ENCODE peak calls at places on chromosomes 1 and 21, in seven cellular contexts. K is neuronal stem cell; I is Caco-2; G is psoas muscle; S is K562; Q is CD8-positive, alpha-beta T cell; L is uterus. T is an unnamed sample.

GRCh38 chr1:20440785-20441200 is 45.2 kb downstream of the CAMK2N1 start:
- DNase-seq in K (peak; percentile 46), I (peak; percentile 65), G (peak; percentile 38), S (peak; percentile 72), Q (peak; percentile 5), L (peak; percentile 42), T (peak; percentile 47)

GRCh38 chr1:63835075-63835633 is 61.3 kb downstream of the ROR1 start:
- DNase-seq in K (no peak), I (no peak), G (no peak), S (no peak), Q (no peak), L (no peak), T (no peak)

GRCh38 chr1:111563619-111564018 is 56.0 kb upstream of the RAP1A start:
- DNase-seq in K (no peak), I (no peak), G (no peak), S (peak; percentile 21), Q (no peak), L (peak; percentile 34), T (no peak)

GRCh38 chr21:35475006-35475405 is 425.9 kb upstream of the RUNX1 start:
- DNase-seq in K (no peak), I (no peak), G (no peak), S (no peak), Q (no peak), L (no peak), T (no peak)

GRCh38 chr1:41626146-41626545 is 141.7 kb upstream of the EDN2 start:
- DNase-seq in K (no peak), I (no peak), G (no peak), S (no peak), Q (no peak), L (no peak), T (no peak)

GRCh38 chr1:67937010-67937409 is 103.7 kb upstream of the GNG12 start:
- DNase-seq in K (no peak), I (no peak), G (no peak), S (no peak), Q (no peak), L (no peak), T (no peak)

GRCh38 chr1:201999625-202000238 is 10.7 kb upstream of the ELF3 start:
- DNase-seq in K (no peak), I (peak; percentile 63), G (no peak), S (peak; percentile 81), Q (no peak), L (no peak), T (peak; percentile 80)

GRCh38 chr1:53128401-53128800 is 14.0 kb downstream of the SLC1A7 start:
- DNase-seq in K (no peak), I (no peak), G (no peak), S (no peak), Q (no peak), L (no peak), T (no peak)

GRCh38 chr1:25997759-25998074 is at the start of gene PAFAH2:
- DNase-seq in K (no peak), I (no peak), G (peak; percentile 46), S (no peak), Q (no peak), L (no peak), T (peak; percentile 35)

GRCh38 chr1:153390938-153391710 is at the start of gene S100A8:
- DNase-seq in K (no peak), I (no peak), G (peak; percentile 78), S (no peak), Q (no peak), L (no peak), T (no peak)

GRCh38 chr1:66564250-66564649 is 30.3 kb downstream of the SGIP1 start:
- DNase-seq in K (no peak), I (no peak), G (no peak), S (no peak), Q (no peak), L (no peak), T (no peak)

GRCh38 chr1:106568575-106568974 is 487.9 kb upstream of the PRMT6 start:
- DNase-seq in K (no peak), I (no peak), G (no peak), S (no peak), Q (no peak), L (no peak), T (no peak)

GRCh38 chr1:71967670-71968069 is 314.7 kb downstream of the NEGR1 start:
- DNase-seq in K (no peak), I (no peak), G (no peak), S (no peak), Q (no peak), L (no peak), T (no peak)

GRCh38 chr21:15752763-15753407 is 23.1 kb downstream of the USP25 start:
- DNase-seq in K (no peak), I (no peak), G (no peak), S (peak; percentile 46), Q (no peak), L (no peak), T (no peak)

GRCh38 chr21:15749868-15750174 is 20.0 kb downstream of the USP25 start:
- DNase-seq in K (no peak), I (no peak), G (no peak), S (peak; percentile 27), Q (no peak), L (no peak), T (peak; percentile 5)

GRCh38 chr21:15751037-15751436 is 21.3 kb downstream of the USP25 start:
- DNase-seq in K (no peak), I (no peak), G (no peak), S (no peak), Q (no peak), L (no peak), T (no peak)

GRCh38 chr21:15749045-15749867 is 19.5 kb downstream of the USP25 start:
- DNase-seq in K (no peak), I (no peak), G (no peak), S (peak; percentile 46), Q (no peak), L (no peak), T (peak; percentile 7)

DNA sequence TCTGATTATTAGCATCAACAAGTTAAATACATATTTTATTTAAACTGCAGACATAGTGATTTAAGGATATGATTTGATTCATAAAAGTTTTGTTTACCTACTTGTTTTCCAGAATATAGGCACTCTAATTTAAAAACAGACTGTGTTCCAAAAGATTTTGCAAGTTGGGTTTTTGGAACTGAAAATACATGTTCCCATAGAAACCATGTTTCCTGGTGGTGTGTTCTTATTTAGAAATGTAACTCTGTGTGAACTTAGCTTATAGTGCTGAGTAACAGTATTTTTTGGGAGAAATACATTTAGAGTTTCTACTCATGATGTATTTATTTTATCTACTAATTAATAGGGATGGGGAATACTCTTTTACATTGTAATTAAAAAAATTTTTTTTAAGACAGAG is 21.8 kb downstream of the USP25 start:
- DNase-seq in K (no peak), I (no peak), G (no peak), S (no peak), Q (no peak), L (no peak), T (no peak)
- H3K4me1 ChIP-seq in K (no peaks in the 10 kb centered on the region), I (peaks cover 24% of the 10 kb centered on the region), G (peaks cover 81% of the 10 kb centered on the region), S (peaks cover 35% of the 10 kb centered on the region), Q (peaks cover 61% of the 10 kb centered on the region), L (peaks cover 6% of the 10 kb centered on the region), T (peaks cover 17% of the 10 kb centered on the region)

GRCh38 chr1:155071701-155072100 is 6.9 kb upstream of the EFNA3 start:
- DNase-seq in K (peak; percentile 76), I (no peak), G (no peak), S (no peak), Q (no peak), L (no peak), T (peak; percentile 39)

GRCh38 chr1:155070721-155071556 is 7.4 kb downstream of the EFNA4 start:
- DNase-seq in K (peak; percentile 79), I (peak; percentile 91), G (peak; percentile 80), S (peak; percentile 94), Q (peak; percentile 66), L (peak; percentile 76), T (peak; percentile 94)

GRCh38 chr1:155069551-155070391 is 6.2 kb downstream of the EFNA4 start:
- DNase-seq in K (no peak), I (no peak), G (no peak), S (peak; percentile 47), Q (no peak), L (no peak), T (peak; percentile 46)

GRCh38 chr1:155068599-155068998 is 5.1 kb downstream of the EFNA4 start:
- DNase-seq in K (no peak), I (no peak), G (no peak), S (no peak), Q (no peak), L (no peak), T (no peak)

GRCh38 chr1:155070392-155070700 is 6.8 kb downstream of the EFNA4 start:
- DNase-seq in K (no peak), I (no peak), G (no peak), S (no peak), Q (no peak), L (no peak), T (no peak)
- H3K4me3 ChIP-seq in K (peak overlapping the region; percentile 65), I (peak overlapping the region; percentile 30), G (peak overlapping the region; percentile 68), S (peak overlapping the region; percentile 29), Q (peak overlapping the region; percentile 55), L (no peak overlapping the region), T (peak overlapping the region; percentile 26)

GRCh38 chr1:226966683-226967082 is 26.6 kb downstream of the COQ8A start:
- DNase-seq in K (no peak), I (no peak), G (no peak), S (no peak), Q (no peak), L (no peak), T (no peak)

GRCh38 chr1:226964611-226965486 is 24.8 kb downstream of the COQ8A start:
- DNase-seq in K (no peak), I (no peak), G (no peak), S (no peak), Q (no peak), L (no peak), T (no peak)

GRCh38 chr1:226962421-226963391 is 22.6 kb downstream of the COQ8A start:
- DNase-seq in K (no peak), I (no peak), G (no peak), S (no peak), Q (no peak), L (no peak), T (no peak)

GRCh38 chr1:226965581-226966440 is 25.7 kb downstream of the COQ8A start:
- DNase-seq in K (no peak), I (no peak), G (no peak), S (no peak), Q (no peak), L (no peak), T (no peak)

DNA sequence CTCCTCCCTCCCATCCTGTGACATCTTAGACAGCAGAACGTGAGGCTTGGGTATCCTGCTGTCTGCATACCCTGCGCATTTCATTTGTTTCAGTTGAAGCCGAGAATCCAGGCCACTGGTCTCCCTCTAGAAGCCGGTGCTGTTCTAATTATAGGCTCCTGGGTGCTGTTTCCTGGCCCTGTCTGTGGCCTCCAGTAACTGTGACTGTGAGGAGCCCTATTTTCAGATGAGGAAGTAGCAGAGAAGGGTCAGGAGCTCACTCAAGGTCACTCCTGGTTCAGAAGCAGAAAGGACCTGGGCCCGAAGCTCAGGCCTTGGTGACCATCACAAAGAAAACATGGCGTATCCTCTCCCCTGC is 24.0 kb downstream of the COQ8A start:
- DNase-seq in K (no peak), I (no peak), G (no peak), S (no peak), Q (no peak), L (no peak), T (no peak)
- H3K4me1 ChIP-seq in K (no peaks in the 10 kb centered on the region), I (no peaks in the 10 kb centered on the region), G (peaks cover 75% of the 10 kb centered on the region), S (no peaks in the 10 kb centered on the region), Q (no peaks in the 10 kb centered on the region), L (no peaks in the 10 kb centered on the region), T (no peaks in the 10 kb centered on the region)

DNA sequence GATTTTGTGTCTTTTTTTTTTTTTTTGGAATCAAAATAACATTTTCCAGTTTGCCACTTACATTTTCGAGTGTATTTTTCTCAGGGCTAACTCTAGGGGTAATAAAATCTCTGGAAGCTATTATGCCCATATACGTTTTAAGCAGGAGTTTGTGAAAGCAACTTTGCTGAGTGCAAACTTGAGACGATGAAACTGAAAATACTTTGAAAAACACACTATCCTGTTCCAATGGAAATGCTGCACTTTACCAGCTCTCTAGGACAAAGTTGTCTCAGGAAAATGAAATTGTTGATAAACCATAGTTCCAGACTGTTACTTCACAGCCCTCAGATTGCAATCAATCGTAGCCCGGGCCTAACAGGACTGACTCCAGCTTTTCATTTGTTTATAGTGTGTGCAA is 220.7 kb upstream of the PKN2 start:
- DNase-seq in K (no peak), I (no peak), G (no peak), S (no peak), Q (no peak), L (no peak), T (no peak)
- H3K4me3 ChIP-seq in K (no peak overlapping the region), I (no peak overlapping the region), G (no peak overlapping the region), S (no peak overlapping the region), Q (no peak overlapping the region), L (no peak overlapping the region), T (no peak overlapping the region)